ENCODE peak calls at places on chromosomes 11 and 22, in ten cellular contexts. X is retinal pigment epithelial cell, Y is astrocyte of the spinal cord, Z is pancreas, F is fibroblast of lung, O is Calu3, A is neural crest cell, C is SK-N-SH, W is BE2C, K is AG09319. L is an unnamed sample.

GRCh38 chr11:5666396-5666780 is 18.5 kb downstream of the TRIM5 start:
- DNase-seq in X (no peak), Y (peak), Z (no peak), F (peak), O (no peak), A (no peak), C (no peak), W (no peak), K (no peak), L (no peak)

GRCh38 chr11:20029193-20029592 is 131.1 kb downstream of the DBX1 start:
- DNase-seq in X (no peak), Y (no peak), Z (no peak), F (no peak), O (no peak), A (no peak), C (no peak), W (peak), K (no peak), L (no peak)

GRCh38 chr11:41578421-41579047 is 119.1 kb upstream of the LRRC4C start:
- DNase-seq in X (no peak), Y (peak), Z (no peak), F (peak), O (no peak), A (no peak), C (no peak), W (no peak), K (no peak), L (no peak)

GRCh38 chr11:48047616-48048015 is 67.3 kb downstream of the PTPRJ start:
- DNase-seq in X (peak), Y (no peak), Z (no peak), F (peak), O (no peak), A (no peak), C (no peak), W (no peak), K (no peak), L (peak)

GRCh38 chr22:46575915-46576555 is 38.6 kb upstream of the CELSR1 start:
- DNase-seq in X (no peak), Y (no peak), Z (no peak), F (no peak), O (no peak), A (no peak), C (no peak), W (peak), K (no peak), L (no peak)

GRCh38 chr22:49398646-49399045 is 429.0 kb downstream of the BRD1 start:
- DNase-seq in X (no peak), Y (no peak), Z (no peak), F (no peak), O (no peak), A (no peak), C (no peak), W (no peak), K (no peak), L (no peak)

GRCh38 chr11:94528551-94528950 is 15.2 kb upstream of the FUT4 start:
- DNase-seq in X (no peak), Y (no peak), Z (no peak), F (peak), O (no peak), A (no peak), C (no peak), W (no peak), K (no peak), L (no peak)

GRCh38 chr11:72899238-72899637 is 85.0 kb downstream of the ATG16L2 start:
- DNase-seq in X (no peak), Y (no peak), Z (no peak), F (peak), O (no peak), A (no peak), C (no peak), W (no peak), K (no peak), L (no peak)

GRCh38 chr22:50724616-50725015 is 13.4 kb upstream of the ACR start:
- DNase-seq in X (no peak), Y (no peak), Z (peak), F (no peak), O (no peak), A (no peak), C (no peak), W (no peak), K (no peak), L (no peak)

GRCh38 chr11:12086271-12087074 is 23.9 kb upstream of the MICAL2 start:
- DNase-seq in X (peak), Y (peak), Z (no peak), F (peak), O (peak), A (no peak), C (no peak), W (no peak), K (peak), L (peak)

GRCh38 chr11:73636249-73636648 is 10.1 kb upstream of the PLEKHB1 start:
- DNase-seq in X (no peak), Y (no peak), Z (no peak), F (no peak), O (no peak), A (no peak), C (no peak), W (no peak), K (no peak), L (no peak)

GRCh38 chr11:80084614-80085013 is 643.8 kb upstream of the TENM4 start:
- DNase-seq in X (no peak), Y (no peak), Z (no peak), F (no peak), O (no peak), A (no peak), C (no peak), W (no peak), K (no peak), L (no peak)

GRCh38 chr11:68040121-68040956 is 1.5 kb downstream of the TCIRG1 start:
- DNase-seq in X (no peak), Y (peak), Z (peak), F (peak), O (no peak), A (no peak), C (peak), W (peak), K (peak), L (peak)

GRCh38 chr22:23289851-23290724 is 109.8 kb downstream of the BCR start:
- DNase-seq in X (no peak), Y (peak), Z (peak), F (peak), O (peak), A (peak), C (peak), W (peak), K (no peak), L (peak)

GRCh38 chr11:123006860-123007542 is 25.4 kb upstream of the BSX start:
- DNase-seq in X (no peak), Y (no peak), Z (no peak), F (no peak), O (no peak), A (no peak), C (no peak), W (no peak), K (no peak), L (no peak)
- TF ChIP-seq CTCF in X (no peak), Y (no peak), Z (no peak), F (no peak), O (no peak), A (no peak), C (no peak), W (no peak), K (no peak), L (no peak)

GRCh38 chr11:65574963-65575567 is 788 bp upstream of the EHBP1L1 start:
- DNase-seq in X (no peak), Y (no peak), Z (peak), F (no peak), O (no peak), A (no peak), C (no peak), W (no peak), K (no peak), L (no peak)
- TF ChIP-seq CTCF in X (no peak), Y (no peak), Z (no peak), F (no peak), O (no peak), A (no peak), C (no peak), W (no peak), K (no peak), L (no peak)

DNA sequence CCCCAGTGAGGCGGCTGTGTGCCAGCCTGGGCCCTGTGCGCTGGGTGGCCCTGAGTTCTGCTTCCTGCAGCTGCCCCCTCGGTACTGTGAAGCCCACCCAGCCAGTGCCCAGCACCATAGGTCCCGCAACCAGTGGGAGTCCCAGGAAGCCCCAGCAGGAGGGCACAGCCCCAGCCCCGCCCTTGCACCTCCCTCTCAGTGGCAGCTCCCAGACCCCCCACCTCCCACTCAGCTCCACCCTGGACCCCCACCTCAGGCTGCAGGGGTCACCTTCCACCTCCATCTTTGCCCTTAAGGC is 30.9 kb downstream of the MOB2 start:
- DNase-seq in X (no peak), Y (no peak), Z (no peak), F (no peak), O (no peak), A (no peak), C (no peak), W (no peak), K (no peak), L (no peak)
- TF ChIP-seq CTCF in X (no peak), Y (no peak), Z (no peak), F (no peak), O (no peak), A (no peak), C (no peak), W (no peak), K (no peak), L (no peak)

GRCh38 chr22:26169312-26170111 is at the start of gene SEZ6L:
- DNase-seq in X (no peak), Y (no peak), Z (no peak), F (peak), O (no peak), A (peak), C (peak), W (peak), K (no peak), L (no peak)

GRCh38 chr22:26168934-26169311 is 339 bp upstream of the SEZ6L start:
- DNase-seq in X (no peak), Y (no peak), Z (no peak), F (peak), O (no peak), A (no peak), C (no peak), W (no peak), K (no peak), L (no peak)

GRCh38 chr22:26170112-26170492 is 840 bp downstream of the SEZ6L start:
- DNase-seq in X (no peak), Y (no peak), Z (no peak), F (no peak), O (no peak), A (no peak), C (no peak), W (peak), K (no peak), L (no peak)

GRCh38 chr22:26172389-26172990 is 3.2 kb downstream of the SEZ6L start:
- DNase-seq in X (no peak), Y (peak), Z (peak), F (peak), O (peak), A (peak), C (peak), W (peak), K (no peak), L (no peak)

GRCh38 chr22:26170795-26171194 is 1.5 kb downstream of the SEZ6L start:
- DNase-seq in X (no peak), Y (no peak), Z (no peak), F (no peak), O (no peak), A (peak), C (peak), W (peak), K (no peak), L (no peak)
- TF ChIP-seq CTCF in X (no peak), Y (no peak), Z (no peak), F (no peak), O (no peak), A (peak), C (no peak), W (peak), K (no peak), L (no peak)

GRCh38 chr22:43515411-43515810 is 103.6 kb downstream of the MPPED1 start:
- DNase-seq in X (no peak), Y (no peak), Z (no peak), F (no peak), O (no peak), A (no peak), C (no peak), W (no peak), K (no peak), L (no peak)

GRCh38 chr22:43516996-43517635 is 105.3 kb downstream of the MPPED1 start:
- DNase-seq in X (no peak), Y (no peak), Z (no peak), F (no peak), O (no peak), A (no peak), C (no peak), W (no peak), K (no peak), L (no peak)

GRCh38 chr22:43514476-43515157 is 102.8 kb downstream of the MPPED1 start:
- DNase-seq in X (no peak), Y (no peak), Z (no peak), F (no peak), O (no peak), A (no peak), C (no peak), W (no peak), K (no peak), L (no peak)

GRCh38 chr22:43516386-43516785 is 104.6 kb downstream of the MPPED1 start:
- DNase-seq in X (no peak), Y (no peak), Z (no peak), F (no peak), O (no peak), A (no peak), C (no peak), W (no peak), K (no peak), L (no peak)

DNA sequence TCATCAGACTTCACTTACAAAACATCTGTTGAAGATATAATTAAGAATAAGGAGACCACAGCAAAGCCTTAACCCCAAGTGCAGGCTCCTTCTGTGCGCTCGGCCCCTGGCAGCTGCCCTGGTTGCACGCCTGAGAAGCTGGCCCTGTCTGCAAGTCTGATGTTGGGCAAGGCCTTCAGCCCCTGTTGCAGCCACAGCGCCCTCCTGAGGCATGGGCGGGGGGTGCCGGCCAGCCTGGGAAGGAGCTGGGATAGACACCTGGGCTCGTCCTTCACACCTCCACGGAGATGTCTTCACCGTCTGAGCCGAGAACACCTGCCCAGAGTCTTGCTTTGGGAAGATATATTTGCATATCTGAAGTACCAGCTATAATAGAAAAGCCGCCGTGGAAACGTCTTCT is 104.1 kb downstream of the MPPED1 start:
- DNase-seq in X (no peak), Y (no peak), Z (no peak), F (no peak), O (no peak), A (no peak), C (no peak), W (no peak), K (no peak), L (no peak)
- TF ChIP-seq CTCF in X (no peak), Y (no peak), Z (no peak), F (no peak), O (no peak), A (no peak), C (no peak), W (no peak), K (no peak), L (peak)

GRCh38 chr11:63610604-63611394 is 3.4 kb downstream of the PLAAT3 start:
- DNase-seq in X (no peak), Y (peak), Z (no peak), F (no peak), O (peak), A (no peak), C (no peak), W (no peak), K (no peak), L (no peak)

GRCh38 chr11:63611395-63611747 is 2.9 kb downstream of the PLAAT3 start:
- DNase-seq in X (no peak), Y (peak), Z (no peak), F (no peak), O (no peak), A (no peak), C (no peak), W (no peak), K (no peak), L (no peak)

GRCh38 chr11:63612181-63612580 is 2.1 kb downstream of the PLAAT3 start:
- DNase-seq in X (no peak), Y (no peak), Z (no peak), F (no peak), O (no peak), A (no peak), C (no peak), W (no peak), K (no peak), L (no peak)

GRCh38 chr11:63614136-63614664 is at the start of gene PLAAT3:
- DNase-seq in X (no peak), Y (peak), Z (peak), F (peak), O (peak), A (peak), C (peak), W (peak), K (no peak), L (no peak)

GRCh38 chr11:63613517-63614135 is 607 bp downstream of the PLAAT3 start:
- DNase-seq in X (no peak), Y (peak), Z (peak), F (no peak), O (peak), A (no peak), C (peak), W (peak), K (no peak), L (no peak)
- TF ChIP-seq CTCF in X (no peak), Y (no peak), Z (no peak), F (no peak), O (no peak), A (no peak), C (no peak), W (no peak), K (no peak), L (no peak)

GRCh38 chr11:17831228-17831627 is 96.6 kb downstream of the KCNC1 start:
- DNase-seq in X (no peak), Y (no peak), Z (no peak), F (no peak), O (no peak), A (no peak), C (no peak), W (no peak), K (no peak), L (no peak)

GRCh38 chr11:17828311-17828751 is 93.8 kb downstream of the KCNC1 start:
- DNase-seq in X (no peak), Y (peak), Z (no peak), F (peak), O (no peak), A (no peak), C (no peak), W (no peak), K (no peak), L (peak)

GRCh38 chr11:17822021-17822781 is 87.6 kb downstream of the KCNC1 start:
- DNase-seq in X (no peak), Y (peak), Z (no peak), F (peak), O (no peak), A (no peak), C (no peak), W (no peak), K (peak), L (peak)

GRCh38 chr11:17831883-17832282 is 97.3 kb downstream of the KCNC1 start:
- DNase-seq in X (no peak), Y (no peak), Z (no peak), F (no peak), O (no peak), A (no peak), C (no peak), W (no peak), K (no peak), L (no peak)

DNA sequence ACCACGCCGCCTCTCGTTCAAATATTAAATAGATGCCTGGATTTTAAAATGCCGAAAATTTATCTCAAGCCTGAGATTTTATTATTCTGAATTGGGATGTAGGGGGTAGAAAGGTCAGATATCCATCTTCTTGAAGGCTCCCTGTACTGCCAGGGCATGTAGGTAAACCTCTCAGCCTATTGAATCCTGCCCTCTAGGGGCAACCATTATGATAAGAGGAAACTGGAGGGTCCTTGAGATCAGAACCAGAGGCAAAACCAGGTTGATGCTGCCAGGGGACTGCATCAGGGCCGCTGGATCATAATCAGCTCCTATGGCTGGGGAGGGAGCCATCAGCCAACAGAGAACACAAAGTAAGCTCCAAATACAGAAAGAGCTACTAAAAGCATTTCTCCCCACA is 92.4 kb downstream of the KCNC1 start:
- DNase-seq in X (no peak), Y (no peak), Z (no peak), F (no peak), O (no peak), A (no peak), C (peak), W (no peak), K (no peak), L (no peak)
- TF ChIP-seq CTCF in X (peak), Y (peak), Z (no peak), F (no peak), O (no peak), A (peak), C (peak), W (peak), K (no peak), L (peak)

GRCh38 chr11:83285771-83286528 is at the start of gene CCDC90B:
- DNase-seq in X (peak), Y (peak), Z (peak), F (peak), O (peak), A (peak), C (peak), W (peak), K (peak), L (peak)
- TF ChIP-seq CTCF in X (peak), Y (peak), Z (no peak), F (no peak), O (no peak), A (peak), C (no peak), W (peak), K (no peak), L (no peak)

GRCh38 chr11:31233425-31233824 is 136.1 kb downstream of the DCDC1 start:
- DNase-seq in X (no peak), Y (no peak), Z (no peak), F (no peak), O (no peak), A (no peak), C (no peak), W (no peak), K (no peak), L (no peak)
- TF ChIP-seq CTCF in X (peak), Y (no peak), Z (no peak), F (peak), O (peak), A (peak), C (peak), W (no peak), K (no peak), L (peak)

GRCh38 chr11:117143871-117144476 is at the start of gene PAFAH1B2:
- DNase-seq in X (peak), Y (peak), Z (peak), F (peak), O (peak), A (peak), C (peak), W (peak), K (peak), L (peak)

GRCh38 chr11:117143390-117143789 is 697 bp upstream of the PAFAH1B2 start:
- DNase-seq in X (no peak), Y (peak), Z (peak), F (peak), O (no peak), A (no peak), C (peak), W (no peak), K (no peak), L (no peak)

GRCh38 chr11:117144477-117145392 is 648 bp downstream of the PAFAH1B2 start:
- DNase-seq in X (peak), Y (peak), Z (peak), F (peak), O (peak), A (peak), C (peak), W (peak), K (no peak), L (peak)

GRCh38 chr11:117146521-117146920 is 2.4 kb downstream of the PAFAH1B2 start:
- DNase-seq in X (no peak), Y (peak), Z (no peak), F (peak), O (no peak), A (no peak), C (no peak), W (no peak), K (no peak), L (no peak)

DNA sequence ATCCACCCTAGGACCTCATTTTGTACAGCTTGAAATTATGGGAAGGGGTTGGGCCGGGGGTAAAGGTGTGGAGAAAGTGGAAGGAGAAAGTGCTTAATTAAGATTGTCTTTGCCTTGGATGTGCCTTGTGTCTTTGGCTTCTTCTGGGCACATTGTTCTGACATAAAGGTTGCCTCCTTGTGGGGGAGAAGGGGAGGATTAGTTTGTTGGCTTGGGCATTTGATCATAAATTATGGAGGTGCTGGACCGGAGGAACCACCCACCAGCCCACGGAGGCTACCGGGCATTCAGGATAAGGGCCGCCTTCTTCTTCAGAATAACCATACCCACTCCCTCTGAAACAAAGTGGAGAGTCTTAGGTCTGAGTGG is 1.3 kb downstream of the PAFAH1B2 start:
- DNase-seq in X (no peak), Y (peak), Z (no peak), F (peak), O (no peak), A (no peak), C (peak), W (peak), K (no peak), L (peak)
- TF ChIP-seq CTCF in X (peak), Y (peak), Z (no peak), F (peak), O (no peak), A (peak), C (peak), W (peak), K (peak), L (peak)